ENCODE peak calls at places on chromosomes 2 and 18, in six cellular contexts. O, P, K, T, F and X are unnamed samples.
A peak's percentile ranks its signal among the peaks of the same experiment; 100 is the strongest.

GRCh38 chr18:9419956-9420631 is 55.2 kb upstream of the RALBP1 start:
- DNase-seq in O (no peak), P (no peak), K (no peak), T (no peak), F (peak; percentile 33), X (no peak)

GRCh38 chr2:24861500-24861899 is 58.5 kb downstream of the ADCY3 start:
- DNase-seq in O (no peak), P (no peak), K (peak; percentile 59), T (no peak), F (no peak), X (no peak)

GRCh38 chr18:3162181-3162580 is 57.6 kb downstream of the MYOM1 start:
- DNase-seq in O (no peak), P (no peak), K (no peak), T (no peak), F (no peak), X (no peak)

GRCh38 chr2:127638361-127639110 is 7.4 kb upstream of the GPR17 start:
- DNase-seq in O (peak; percentile 66), P (no peak), K (peak; percentile 44), T (no peak), F (no peak), X (no peak)

GRCh38 chr2:239292956-239293355 is 107.9 kb downstream of the HDAC4 start:
- DNase-seq in O (no peak), P (no peak), K (no peak), T (peak; percentile 5), F (no peak), X (no peak)

GRCh38 chr2:132582360-132582759 is 87.6 kb downstream of the LYPD1 start:
- DNase-seq in O (no peak), P (no peak), K (no peak), T (no peak), F (peak; percentile 69), X (no peak)

GRCh38 chr2:223560704-223561435 is 41.3 kb downstream of the SCG2 start:
- DNase-seq in O (no peak), P (no peak), K (no peak), T (no peak), F (peak; percentile 49), X (no peak)

GRCh38 chr2:241722896-241723454 is 11.5 kb upstream of the D2HGDH start:
- DNase-seq in O (no peak), P (no peak), K (no peak), T (no peak), F (no peak), X (no peak)

GRCh38 chr18:48803951-48804855 is 146.6 kb downstream of the SMAD7 start:
- DNase-seq in O (no peak), P (no peak), K (no peak), T (no peak), F (no peak), X (no peak)

DNA sequence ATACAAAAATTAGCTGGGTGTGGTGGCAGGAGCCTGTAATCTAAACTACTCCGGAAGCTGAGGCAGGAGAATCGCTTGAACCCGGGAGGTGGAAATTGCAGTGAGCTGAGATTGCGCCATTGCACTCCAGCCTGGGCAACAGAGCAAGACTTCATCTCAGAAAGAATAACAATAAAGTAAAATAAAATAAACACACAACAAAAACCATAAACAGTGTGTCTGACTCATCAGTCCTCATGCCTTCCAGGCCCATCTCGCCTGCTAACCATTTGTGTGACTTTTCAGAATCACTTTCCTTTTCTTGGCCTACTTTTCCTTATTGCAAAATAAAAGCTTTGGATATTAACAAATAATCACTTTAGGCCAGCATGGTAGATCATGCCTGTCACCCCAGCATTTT is 42.0 kb upstream of the ASXL2 start:
- DNase-seq in O (no peak), P (no peak), K (no peak), T (no peak), F (peak; percentile 87), X (no peak)
- TF ChIP-seq POLR2A in O (no peak), P (no peak), K (no peak), T (no peak), F (no peak), X (no peak)

GRCh38 chr2:190618030-190618429 is 30.9 kb upstream of the NAB1 start:
- DNase-seq in O (no peak), P (no peak), K (no peak), T (peak; percentile 40), F (no peak), X (no peak)

GRCh38 chr2:190615555-190616200 is 33.2 kb upstream of the NAB1 start:
- DNase-seq in O (no peak), P (no peak), K (no peak), T (no peak), F (no peak), X (no peak)
- TF ChIP-seq CTCF in O (no peak), P (no peak), K (no peak), T (no peak), F (no peak), X (no peak)

GRCh38 chr2:31980674-31981356 is 30.0 kb downstream of the MEMO1 start:
- DNase-seq in O (peak; percentile 59), P (peak; percentile 76), K (no peak), T (no peak), F (peak; percentile 68), X (no peak)
- H3K4me3 ChIP-seq in O (no peak overlapping the region), P (peak overlapping the region; percentile 7), K (no peak overlapping the region), T (no peak overlapping the region), F (no peak overlapping the region), X (no peak overlapping the region)

DNA sequence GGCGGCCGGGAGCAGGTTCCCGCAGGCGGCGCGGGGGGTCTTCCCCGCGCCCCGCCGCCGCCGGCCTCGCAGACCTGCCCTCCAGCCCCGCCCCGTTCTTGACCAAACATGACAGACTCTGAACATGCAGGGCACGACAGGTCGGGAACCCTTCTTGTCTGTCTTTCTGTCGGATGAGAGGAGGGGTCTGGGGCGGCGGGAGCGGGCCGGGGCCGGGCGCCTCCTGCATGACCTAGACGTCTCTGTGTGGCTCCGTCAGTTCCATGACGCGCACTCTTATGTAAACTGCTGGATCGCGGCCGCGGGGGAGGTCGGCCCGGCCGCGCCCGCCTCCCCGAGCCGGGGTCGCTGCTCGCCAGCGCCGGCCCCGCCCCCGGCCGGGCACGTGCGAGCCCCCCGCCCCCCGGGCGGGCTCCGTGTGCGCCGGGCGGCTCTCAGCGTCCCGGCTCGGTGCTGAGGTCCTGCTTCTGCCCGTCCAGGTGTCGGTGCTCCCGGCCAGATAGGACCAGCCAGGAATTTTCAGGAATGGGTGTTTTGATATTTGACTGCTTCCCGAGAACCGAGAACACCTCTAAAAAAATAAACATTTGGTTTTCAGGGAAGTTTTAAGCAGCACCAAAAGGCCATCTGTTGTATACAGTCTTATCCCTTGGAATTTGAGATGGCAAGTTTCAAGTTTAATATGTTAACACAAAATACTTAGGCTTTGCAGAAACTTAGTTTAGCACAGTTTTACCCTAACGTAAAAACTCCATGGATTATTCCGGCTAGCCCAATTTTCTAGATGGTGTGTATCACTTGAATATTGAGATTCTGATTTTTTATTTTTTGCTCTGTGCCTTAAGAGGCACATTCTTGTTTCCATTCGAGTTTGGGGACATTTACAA is 733 bp downstream of the ZC3H6 start:
- DNase-seq in O (peak; percentile 96), P (no peak), K (peak; percentile 92), T (peak; percentile 92), F (peak; percentile 87), X (peak; percentile 40)
- TF ChIP-seq POLR2A in O (peak; percentile 68), P (peak; percentile 57), K (peak; percentile 38), T (peak; percentile 94), F (peak; percentile 65), X (peak; percentile 58)

DNA sequence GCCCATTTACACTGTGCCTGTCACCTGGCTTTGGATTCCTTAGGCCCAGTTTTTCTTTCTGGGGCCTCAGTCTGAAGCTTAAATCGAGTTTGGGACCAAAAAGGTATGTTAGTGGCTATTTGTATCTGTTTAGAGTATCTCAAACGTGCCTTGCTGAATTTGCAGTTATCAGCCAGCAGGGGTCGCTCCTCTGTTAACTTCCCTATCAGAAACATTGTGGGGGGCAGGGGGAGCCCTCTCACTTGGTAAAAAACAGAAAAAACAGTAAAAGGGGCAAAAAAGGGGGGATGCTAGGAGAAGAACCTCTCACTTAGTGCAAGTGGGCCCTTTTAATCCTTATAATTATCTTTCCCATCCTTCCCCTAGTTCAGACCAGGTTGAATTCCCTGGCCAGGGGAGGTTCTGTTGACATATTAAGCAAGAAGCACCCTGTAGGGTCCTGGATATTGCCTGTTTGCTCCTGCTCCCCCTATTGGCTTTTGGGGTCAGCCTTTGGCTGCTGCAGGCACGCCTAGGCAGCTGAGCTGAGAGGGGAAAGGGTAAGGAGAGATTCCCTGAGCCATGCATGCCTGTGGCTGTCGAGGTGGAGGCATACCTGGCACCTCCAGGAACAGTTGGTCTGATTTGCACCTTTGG is 8.8 kb upstream of the IFIH1 start:
- DNase-seq in O (peak; percentile 46), P (no peak), K (no peak), T (no peak), F (no peak), X (no peak)
- TF ChIP-seq CTCF in O (peak; percentile 88), P (peak; percentile 64), K (peak; percentile 46), T (peak; percentile 29), F (peak; percentile 49), X (no peak)

DNA sequence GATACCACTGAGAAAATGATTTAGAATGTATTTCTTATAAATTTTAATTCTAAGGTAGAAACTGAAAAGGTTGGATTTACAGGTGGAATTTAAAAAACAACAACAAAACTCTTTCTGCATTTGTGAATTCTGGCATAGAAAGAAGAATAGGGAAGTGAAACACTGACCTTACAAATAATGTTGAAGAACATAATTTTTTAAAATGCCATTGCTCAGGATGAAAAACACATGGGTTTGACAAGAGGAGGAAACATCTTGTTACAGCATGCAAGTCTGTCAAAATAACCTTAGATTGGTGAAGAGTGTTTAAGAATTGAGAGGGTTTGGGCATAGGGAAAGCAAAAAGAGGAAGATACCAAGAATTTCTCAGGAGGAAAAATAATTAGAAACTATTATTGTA is 184.3 kb downstream of the UBE2E3 start:
- DNase-seq in O (peak; percentile 15), P (no peak), K (no peak), T (no peak), F (no peak), X (no peak)
- H3K4me3 ChIP-seq in O (no peak overlapping the region), P (no peak overlapping the region), K (no peak overlapping the region), T (no peak overlapping the region), F (no peak overlapping the region), X (no peak overlapping the region)